ENCODE peak calls at places on chromosomes 12 and 14, in four cellular contexts. M is A549, J is tibial artery, K is neuronal stem cell. C is an unnamed sample. For H3K4me1, the result is how much of the 10 kb centered on the place peaks cover.

GRCh38 chr12:69936214-69936731 is 111.2 kb downstream of the MYRFL start:
- DNase-seq in J (no peak), K (no peak), M (no peak), C (peak)

GRCh38 chr12:100741084-100741711 is 53.4 kb upstream of the ANO4 start:
- DNase-seq in K (no peak), M (peak), J (no peak), C (no peak)

GRCh38 chr12:115306380-115306779 is 622.4 kb upstream of the TBX3 start:
- DNase-seq in J (no peak), M (no peak), K (no peak), C (no peak)

GRCh38 chr12:20370841-20371240 is 2.5 kb downstream of the PDE3A start:
- DNase-seq in J (no peak), M (no peak), K (no peak), C (no peak)

GRCh38 chr12:24848941-24849477 is 99.9 kb downstream of the BCAT1 start:
- DNase-seq in J (no peak), K (no peak), M (no peak), C (no peak)

GRCh38 chr12:21656931-21657335 is 709 bp downstream of the LDHB start:
- DNase-seq in J (no peak), M (peak), K (peak), C (peak)

GRCh38 chr14:64478634-64479250 is 13.4 kb downstream of the AKAP5 start:
- DNase-seq in J (no peak), M (peak), K (no peak), C (no peak)

GRCh38 chr14:105498430-105499255 is 7.6 kb downstream of the TEDC1 start:
- DNase-seq in J (peak), M (no peak), K (no peak), C (peak)

GRCh38 chr12:117334855-117335587 is 26.4 kb downstream of the NOS1 start:
- DNase-seq in K (no peak), J (no peak), M (no peak), C (no peak)

GRCh38 chr12:113146999-113147398 is 2.5 kb upstream of the CFAP73 start:
- DNase-seq in J (no peak), M (no peak), K (no peak), C (no peak)

GRCh38 chr12:90250766-90251165 is 542.1 kb upstream of the ATP2B1 start:
- DNase-seq in M (no peak), K (no peak), J (peak), C (no peak)

GRCh38 chr12:91778938-91779400 is 366.7 kb downstream of the BTG1 start:
- DNase-seq in K (no peak), M (peak), J (no peak), C (peak)

GRCh38 chr12:13570005-13570694 is 373.6 kb downstream of the EMP1 start:
- DNase-seq in M (no peak), K (no peak), J (no peak), C (no peak)

GRCh38 chr12:49187184-49187583 is 1.7 kb downstream of the TUBA1A start:
- DNase-seq in K (no peak), J (peak), M (no peak), C (no peak)

GRCh38 chr12:105596731-105597130 is 266.2 kb downstream of the C12orf75 start:
- DNase-seq in M (no peak), J (no peak), K (no peak), C (no peak)

GRCh38 chr12:124428136-124428791 is 133.4 kb downstream of the RFLNA start:
- DNase-seq in J (no peak), M (no peak), K (no peak), C (no peak)

GRCh38 chr12:93968518-93968917 is 179.9 kb upstream of the PLXNC1 start:
- DNase-seq in M (no peak), J (no peak), K (no peak), C (no peak)

GRCh38 chr12:88650715-88651114 is 70.4 kb upstream of the KITLG start:
- DNase-seq in J (no peak), M (no peak), K (no peak), C (no peak)

GRCh38 chr14:96362071-96362964 is 823 bp downstream of the ATG2B start:
- DNase-seq in K (no peak), M (peak), J (peak), C (peak)

GRCh38 chr12:65938807-65939206 is 114.5 kb downstream of the HMGA2 start:
- DNase-seq in J (no peak), M (no peak), K (no peak), C (no peak)
- H3K4me1 ChIP-seq in J (under half), M (under half), K (under half), C (under half)

GRCh38 chr14:92516344-92516965 is 2.9 kb downstream of the RIN3 start:
- DNase-seq in M (no peak), J (no peak), K (no peak), C (no peak)
- H3K4me1 ChIP-seq in M (under half), J (under half), K (under half), C (under half)

DNA sequence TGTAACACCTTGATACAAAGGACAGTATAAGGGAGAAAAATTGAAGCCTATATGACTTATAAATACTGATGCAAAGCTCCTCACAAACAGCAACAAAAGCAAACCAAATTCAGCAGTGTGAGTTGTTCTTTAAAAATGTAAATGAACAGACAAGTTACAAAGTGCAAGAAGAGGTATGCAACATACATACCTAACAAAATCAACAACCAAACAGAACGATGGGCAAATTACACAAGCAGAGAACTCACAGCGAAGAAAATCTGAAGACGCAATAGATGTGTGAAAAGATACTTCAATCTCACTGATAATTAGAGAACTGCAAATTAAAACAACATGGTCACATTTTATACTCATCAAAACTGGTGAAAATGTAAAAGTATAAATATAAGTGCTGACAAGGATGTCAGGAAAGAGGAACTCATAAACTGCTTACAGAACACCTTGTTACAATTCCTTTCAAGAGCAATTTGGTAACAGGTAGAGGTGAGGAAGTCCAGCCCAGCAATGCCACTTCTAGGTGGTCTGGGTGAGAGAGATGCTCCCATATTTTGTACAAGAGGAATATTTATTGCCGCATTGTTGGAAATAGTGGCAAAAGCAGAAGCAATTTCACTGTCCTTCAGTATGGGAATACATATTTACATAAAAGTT is 47.3 kb downstream of the CORO1C start:
- DNase-seq in K (no peak), J (no peak), M (no peak), C (no peak)
- H3K4me1 ChIP-seq in K (under half), J (under half), M (under half), C (under half)

GRCh38 chr14:99625476-99625875 is 19.5 kb upstream of the HHIPL1 start:
- DNase-seq in J (no peak), K (no peak), M (no peak), C (no peak)
- H3K4me1 ChIP-seq in J (under half), K (under half), M (under half), C (under half)

GRCh38 chr14:92728781-92729364 is 19.6 kb downstream of the LGMN start:
- DNase-seq in K (no peak), J (no peak), M (no peak), C (peak)
- H3K4me1 ChIP-seq in K (under half), J (under half), M (half or more), C (half or more)

DNA sequence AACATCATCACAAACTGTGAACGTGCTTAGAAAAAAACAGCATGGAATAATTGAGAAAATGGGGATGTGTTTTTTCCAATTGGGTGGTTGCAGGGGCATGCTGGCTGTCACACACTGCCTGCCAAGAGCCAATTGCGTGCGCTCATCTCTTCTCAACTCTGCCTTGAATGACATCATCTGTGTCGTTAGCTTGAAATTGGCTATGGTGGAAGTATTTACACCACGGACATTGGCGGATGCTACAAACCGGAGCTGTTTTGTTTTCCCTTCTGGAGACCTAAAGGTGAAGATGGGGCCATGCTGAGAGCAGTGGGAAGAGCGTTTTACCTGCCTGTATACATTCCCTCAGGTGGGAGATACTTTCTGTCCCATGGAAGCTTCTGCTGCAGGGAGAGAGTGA is 71.5 kb downstream of the PRMT8 start:
- DNase-seq in K (no peak), M (no peak), J (peak), C (no peak)
- H3K4me1 ChIP-seq in K (under half), M (under half), J (under half), C (under half)

DNA sequence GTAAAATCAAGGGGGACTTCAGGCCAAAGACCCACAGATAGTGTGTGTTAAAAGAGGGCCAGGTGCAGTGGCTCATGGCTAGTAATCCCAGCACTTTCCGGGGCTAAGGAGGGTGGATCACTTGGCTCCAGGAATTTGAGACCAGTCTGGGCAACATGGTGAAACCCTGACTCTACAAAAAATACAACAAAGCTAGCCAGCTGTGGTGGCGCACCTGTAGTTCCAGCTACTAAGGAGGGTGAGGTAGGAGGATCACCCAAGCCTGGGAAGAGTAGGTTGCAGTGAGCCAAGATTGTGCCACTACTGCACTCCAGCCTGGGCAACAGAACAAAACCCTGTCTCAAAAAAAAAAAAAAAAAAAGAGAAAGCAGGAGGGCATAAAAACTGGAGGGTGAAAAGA is 8.5 kb downstream of the VCPKMT start:
- DNase-seq in J (no peak), K (no peak), M (no peak), C (no peak)
- H3K4me1 ChIP-seq in J (under half), K (under half), M (under half), C (under half)

DNA sequence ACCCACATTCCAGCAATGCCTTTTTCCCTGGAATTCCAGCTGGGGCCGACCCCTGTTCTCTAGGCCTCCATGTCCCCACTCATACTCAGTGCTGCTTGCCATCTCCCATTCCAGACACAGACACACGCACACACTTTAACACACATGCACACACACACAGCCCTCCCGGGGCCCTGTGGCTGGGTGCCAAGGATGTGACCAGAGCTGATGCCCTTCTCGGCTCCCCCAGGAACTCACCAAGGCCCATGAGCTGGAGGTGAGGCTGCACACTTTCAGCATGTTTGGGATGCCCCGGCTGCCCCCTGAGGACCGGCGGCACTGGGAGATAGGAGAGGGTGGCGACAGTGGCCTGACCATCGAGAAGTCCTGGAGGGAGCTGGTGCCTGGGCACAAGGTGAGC is 4.3 kb downstream of the PLEKHG6 start:
- DNase-seq in M (no peak), K (no peak), J (no peak), C (no peak)
- H3K4me1 ChIP-seq in M (half or more), K (under half), J (under half), C (under half)

C was measured in PC-9.